ENCODE peak calls at places on chromosomes 2 and 18, in ten cellular contexts. One of them, this sample, is unnamed. For H3K27me3, the result is how much of the 10 kb centered on the place peaks cover.

GRCh38 chr2:9145752-9146430 is 60.7 kb upstream of the ASAP2 start:
- DNase-seq in Karpas-422: no peak
- DNase-seq in lower lobe of right lung: no peak
- DNase-seq in psoas muscle: no peak
- DNase-seq in mammary epithelial cell: no peak
- DNase-seq in ascending aorta: no peak
- DNase-seq in neuronal stem cell: no peak
- DNase-seq in neural progenitor cell: peak
- DNase-seq in RWPE2: no peak
- DNase-seq in K562: no peak
- DNase-seq in this sample: no peak

GRCh38 chr18:5543854-5544389 is at the start of gene EPB41L3:
- DNase-seq in Karpas-422: no peak
- DNase-seq in lower lobe of right lung: peak
- DNase-seq in psoas muscle: peak
- DNase-seq in K562: no peak
- DNase-seq in neural progenitor cell: peak
- DNase-seq in ascending aorta: no peak
- DNase-seq in neuronal stem cell: no peak
- DNase-seq in mammary epithelial cell: no peak
- DNase-seq in RWPE2: no peak
- DNase-seq in this sample: no peak

GRCh38 chr2:227890495-227891079 is 19.2 kb downstream of the DAW1 start:
- DNase-seq in lower lobe of right lung: no peak
- DNase-seq in RWPE2: no peak
- DNase-seq in mammary epithelial cell: peak
- DNase-seq in neuronal stem cell: peak
- DNase-seq in Karpas-422: peak
- DNase-seq in K562: peak
- DNase-seq in ascending aorta: no peak
- DNase-seq in psoas muscle: no peak
- DNase-seq in neural progenitor cell: peak
- DNase-seq in this sample: no peak

GRCh38 chr18:77059294-77059916 is 73.2 kb downstream of the MBP start:
- DNase-seq in neuronal stem cell: no peak
- DNase-seq in lower lobe of right lung: no peak
- DNase-seq in neural progenitor cell: peak
- DNase-seq in K562: peak
- DNase-seq in mammary epithelial cell: peak
- DNase-seq in psoas muscle: no peak
- DNase-seq in ascending aorta: no peak
- DNase-seq in Karpas-422: peak
- DNase-seq in RWPE2: no peak
- DNase-seq in this sample: peak

GRCh38 chr2:65846984-65847383 is 414.6 kb upstream of the SPRED2 start:
- DNase-seq in neural progenitor cell: no peak
- DNase-seq in K562: no peak
- DNase-seq in Karpas-422: no peak
- DNase-seq in ascending aorta: no peak
- DNase-seq in mammary epithelial cell: no peak
- DNase-seq in RWPE2: no peak
- DNase-seq in lower lobe of right lung: no peak
- DNase-seq in neuronal stem cell: no peak
- DNase-seq in psoas muscle: peak
- DNase-seq in this sample: no peak

GRCh38 chr2:216775043-216775453 is 79.7 kb upstream of the IGFBP5 start:
- DNase-seq in lower lobe of right lung: no peak
- DNase-seq in mammary epithelial cell: peak
- DNase-seq in RWPE2: no peak
- DNase-seq in K562: peak
- DNase-seq in ascending aorta: peak
- DNase-seq in neuronal stem cell: no peak
- DNase-seq in neural progenitor cell: no peak
- DNase-seq in Karpas-422: no peak
- DNase-seq in psoas muscle: peak
- DNase-seq in this sample: no peak

GRCh38 chr2:21363364-21363763 is 239.6 kb downstream of the TDRD15 start:
- DNase-seq in K562: no peak
- DNase-seq in neuronal stem cell: no peak
- DNase-seq in lower lobe of right lung: no peak
- DNase-seq in RWPE2: no peak
- DNase-seq in Karpas-422: no peak
- DNase-seq in ascending aorta: no peak
- DNase-seq in mammary epithelial cell: no peak
- DNase-seq in psoas muscle: no peak
- DNase-seq in neural progenitor cell: no peak
- DNase-seq in this sample: no peak

GRCh38 chr2:207401338-207401737 is 128.4 kb upstream of the CREB1 start:
- DNase-seq in neural progenitor cell: no peak
- DNase-seq in K562: no peak
- DNase-seq in psoas muscle: no peak
- DNase-seq in lower lobe of right lung: no peak
- DNase-seq in mammary epithelial cell: no peak
- DNase-seq in neuronal stem cell: no peak
- DNase-seq in RWPE2: no peak
- DNase-seq in ascending aorta: no peak
- DNase-seq in Karpas-422: no peak
- DNase-seq in this sample: no peak

GRCh38 chr18:49678440-49678839 is 116.6 kb downstream of the LIPG start:
- DNase-seq in psoas muscle: no peak
- DNase-seq in neural progenitor cell: no peak
- DNase-seq in neuronal stem cell: no peak
- DNase-seq in Karpas-422: no peak
- DNase-seq in lower lobe of right lung: no peak
- DNase-seq in RWPE2: no peak
- DNase-seq in K562: no peak
- DNase-seq in ascending aorta: no peak
- DNase-seq in mammary epithelial cell: no peak
- DNase-seq in this sample: no peak

GRCh38 chr2:109287838-109288237 is 158.8 kb downstream of the SH3RF3 start:
- DNase-seq in Karpas-422: no peak
- DNase-seq in RWPE2: no peak
- DNase-seq in K562: no peak
- DNase-seq in neural progenitor cell: no peak
- DNase-seq in ascending aorta: no peak
- DNase-seq in neuronal stem cell: no peak
- DNase-seq in psoas muscle: peak
- DNase-seq in mammary epithelial cell: no peak
- DNase-seq in lower lobe of right lung: no peak
- DNase-seq in this sample: no peak

GRCh38 chr2:180033993-180034894 is 27.1 kb upstream of the CWC22 start:
- DNase-seq in RWPE2: no peak
- DNase-seq in lower lobe of right lung: no peak
- DNase-seq in K562: no peak
- DNase-seq in neuronal stem cell: peak
- DNase-seq in Karpas-422: no peak
- DNase-seq in neural progenitor cell: peak
- DNase-seq in psoas muscle: no peak
- DNase-seq in ascending aorta: no peak
- DNase-seq in mammary epithelial cell: no peak
- DNase-seq in this sample: no peak

GRCh38 chr2:193462411-193462810 is 1267.7 kb upstream of the TMEFF2 start:
- DNase-seq in psoas muscle: no peak
- DNase-seq in mammary epithelial cell: no peak
- DNase-seq in ascending aorta: no peak
- DNase-seq in Karpas-422: no peak
- DNase-seq in K562: no peak
- DNase-seq in neural progenitor cell: no peak
- DNase-seq in RWPE2: no peak
- DNase-seq in neuronal stem cell: no peak
- DNase-seq in lower lobe of right lung: no peak
- DNase-seq in this sample: no peak

GRCh38 chr18:75200644-75201272 is 8.2 kb downstream of the PTGR3 start:
- DNase-seq in ascending aorta: no peak
- DNase-seq in neural progenitor cell: no peak
- DNase-seq in neuronal stem cell: no peak
- DNase-seq in psoas muscle: no peak
- DNase-seq in RWPE2: no peak
- DNase-seq in mammary epithelial cell: no peak
- DNase-seq in K562: no peak
- DNase-seq in lower lobe of right lung: no peak
- DNase-seq in Karpas-422: no peak
- DNase-seq in this sample: no peak

GRCh38 chr2:77270433-77270832 is 251.7 kb downstream of the LRRTM4 start:
- DNase-seq in neural progenitor cell: no peak
- DNase-seq in mammary epithelial cell: no peak
- DNase-seq in Karpas-422: no peak
- DNase-seq in lower lobe of right lung: no peak
- DNase-seq in RWPE2: no peak
- DNase-seq in K562: no peak
- DNase-seq in neuronal stem cell: no peak
- DNase-seq in ascending aorta: no peak
- DNase-seq in psoas muscle: no peak
- DNase-seq in this sample: no peak

GRCh38 chr18:44915661-44916060 is 235.0 kb downstream of the SETBP1 start:
- DNase-seq in ascending aorta: no peak
- DNase-seq in psoas muscle: no peak
- DNase-seq in RWPE2: no peak
- DNase-seq in mammary epithelial cell: no peak
- DNase-seq in neuronal stem cell: no peak
- DNase-seq in K562: no peak
- DNase-seq in lower lobe of right lung: no peak
- DNase-seq in neural progenitor cell: no peak
- DNase-seq in Karpas-422: no peak
- DNase-seq in this sample: no peak

GRCh38 chr2:240707791-240708190 is 16.1 kb downstream of the AQP12A start:
- DNase-seq in ascending aorta: no peak
- DNase-seq in mammary epithelial cell: no peak
- DNase-seq in lower lobe of right lung: no peak
- DNase-seq in RWPE2: no peak
- DNase-seq in neuronal stem cell: no peak
- DNase-seq in Karpas-422: no peak
- DNase-seq in psoas muscle: peak
- DNase-seq in K562: no peak
- DNase-seq in neural progenitor cell: no peak
- DNase-seq in this sample: no peak
- H3K27me3 ChIP-seq in ascending aorta: under half
- H3K27me3 ChIP-seq in mammary epithelial cell: under half
- H3K27me3 ChIP-seq in lower lobe of right lung: under half
- H3K27me3 ChIP-seq in RWPE2: under half
- H3K27me3 ChIP-seq in neuronal stem cell: under half
- H3K27me3 ChIP-seq in Karpas-422: under half
- H3K27me3 ChIP-seq in psoas muscle: under half
- H3K27me3 ChIP-seq in K562: half or more
- H3K27me3 ChIP-seq in neural progenitor cell: under half
- H3K27me3 ChIP-seq in this sample: under half

GRCh38 chr2:197304556-197305011 is 6.0 kb downstream of the ANKRD44 start:
- DNase-seq in neuronal stem cell: no peak
- DNase-seq in lower lobe of right lung: no peak
- DNase-seq in Karpas-422: no peak
- DNase-seq in K562: no peak
- DNase-seq in psoas muscle: no peak
- DNase-seq in RWPE2: no peak
- DNase-seq in mammary epithelial cell: no peak
- DNase-seq in neural progenitor cell: no peak
- DNase-seq in ascending aorta: no peak
- DNase-seq in this sample: no peak

GRCh38 chr2:197306024-197306690 is 4.4 kb downstream of the ANKRD44 start:
- DNase-seq in Karpas-422: no peak
- DNase-seq in K562: no peak
- DNase-seq in mammary epithelial cell: no peak
- DNase-seq in ascending aorta: no peak
- DNase-seq in RWPE2: no peak
- DNase-seq in neuronal stem cell: no peak
- DNase-seq in psoas muscle: no peak
- DNase-seq in lower lobe of right lung: no peak
- DNase-seq in neural progenitor cell: no peak
- DNase-seq in this sample: no peak

GRCh38 chr2:197307933-197308521 is 2.6 kb downstream of the ANKRD44 start:
- DNase-seq in ascending aorta: no peak
- DNase-seq in RWPE2: no peak
- DNase-seq in K562: no peak
- DNase-seq in neural progenitor cell: no peak
- DNase-seq in mammary epithelial cell: no peak
- DNase-seq in lower lobe of right lung: no peak
- DNase-seq in psoas muscle: no peak
- DNase-seq in Karpas-422: no peak
- DNase-seq in neuronal stem cell: no peak
- DNase-seq in this sample: peak

GRCh38 chr2:197307236-197307932 is 3.2 kb downstream of the ANKRD44 start:
- DNase-seq in mammary epithelial cell: no peak
- DNase-seq in RWPE2: no peak
- DNase-seq in neuronal stem cell: no peak
- DNase-seq in ascending aorta: no peak
- DNase-seq in neural progenitor cell: no peak
- DNase-seq in K562: no peak
- DNase-seq in Karpas-422: peak
- DNase-seq in psoas muscle: no peak
- DNase-seq in lower lobe of right lung: no peak
- DNase-seq in this sample: no peak

GRCh38 chr2:197306691-197307030 is 3.9 kb downstream of the ANKRD44 start:
- DNase-seq in neuronal stem cell: no peak
- DNase-seq in Karpas-422: peak
- DNase-seq in K562: no peak
- DNase-seq in neural progenitor cell: no peak
- DNase-seq in psoas muscle: peak
- DNase-seq in lower lobe of right lung: peak
- DNase-seq in RWPE2: no peak
- DNase-seq in ascending aorta: peak
- DNase-seq in mammary epithelial cell: peak
- DNase-seq in this sample: peak
- H3K27ac ChIP-seq in neuronal stem cell: no peak
- H3K27ac ChIP-seq in Karpas-422: peak
- H3K27ac ChIP-seq in K562: no peak
- H3K27ac ChIP-seq in neural progenitor cell: no peak
- H3K27ac ChIP-seq in psoas muscle: peak
- H3K27ac ChIP-seq in lower lobe of right lung: peak
- H3K27ac ChIP-seq in RWPE2: no peak
- H3K27ac ChIP-seq in ascending aorta: peak
- H3K27ac ChIP-seq in mammary epithelial cell: no peak
- H3K27ac ChIP-seq in this sample: no peak

GRCh38 chr2:99905025-99905424 is 237.4 kb downstream of the AFF3 start:
- DNase-seq in mammary epithelial cell: no peak
- DNase-seq in K562: no peak
- DNase-seq in neuronal stem cell: no peak
- DNase-seq in lower lobe of right lung: no peak
- DNase-seq in ascending aorta: no peak
- DNase-seq in RWPE2: no peak
- DNase-seq in psoas muscle: no peak
- DNase-seq in neural progenitor cell: no peak
- DNase-seq in Karpas-422: no peak
- DNase-seq in this sample: no peak
- H3K27me3 ChIP-seq in mammary epithelial cell: under half
- H3K27me3 ChIP-seq in K562: under half
- H3K27me3 ChIP-seq in neuronal stem cell: under half
- H3K27me3 ChIP-seq in lower lobe of right lung: under half
- H3K27me3 ChIP-seq in ascending aorta: under half
- H3K27me3 ChIP-seq in RWPE2: under half
- H3K27me3 ChIP-seq in psoas muscle: under half
- H3K27me3 ChIP-seq in neural progenitor cell: under half
- H3K27me3 ChIP-seq in Karpas-422: under half
- H3K27me3 ChIP-seq in this sample: under half

DNA sequence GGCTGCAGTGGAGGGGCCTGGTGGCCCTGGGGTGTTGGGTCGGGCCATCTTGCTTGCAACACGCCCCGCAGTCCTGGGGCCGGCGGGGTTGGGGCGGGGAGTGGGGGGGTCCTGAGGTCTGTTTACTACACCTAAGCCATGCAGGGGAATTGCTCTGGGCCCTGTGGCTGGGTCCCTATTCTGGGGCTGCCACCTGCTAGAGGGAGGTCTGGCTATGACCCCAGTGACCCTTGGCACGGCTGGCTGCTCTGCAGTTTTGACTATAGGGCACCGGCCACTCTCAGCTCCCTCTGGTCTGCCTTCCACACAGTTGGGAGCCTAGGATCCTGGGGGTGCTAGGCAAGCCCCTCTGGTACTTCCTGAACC is 170.6 kb upstream of the GLI2 start:
- DNase-seq in lower lobe of right lung: no peak
- DNase-seq in neural progenitor cell: no peak
- DNase-seq in K562: no peak
- DNase-seq in RWPE2: no peak
- DNase-seq in ascending aorta: no peak
- DNase-seq in neuronal stem cell: no peak
- DNase-seq in Karpas-422: no peak
- DNase-seq in psoas muscle: no peak
- DNase-seq in mammary epithelial cell: no peak
- DNase-seq in this sample: no peak
- H3K27ac ChIP-seq in lower lobe of right lung: no peak
- H3K27ac ChIP-seq in neural progenitor cell: no peak
- H3K27ac ChIP-seq in K562: no peak
- H3K27ac ChIP-seq in RWPE2: no peak
- H3K27ac ChIP-seq in ascending aorta: no peak
- H3K27ac ChIP-seq in neuronal stem cell: no peak
- H3K27ac ChIP-seq in Karpas-422: no peak
- H3K27ac ChIP-seq in psoas muscle: no peak
- H3K27ac ChIP-seq in mammary epithelial cell: no peak
- H3K27ac ChIP-seq in this sample: no peak

This sample was measured in DND-41.